ENCODE peak calls at places on chromosome 15, in ten cellular contexts. One of them, this sample, is unnamed.

GRCh38 chr15:69538381-69538780 is 85.8 kb downstream of the RPLP1 start:
- DNase-seq in CD8-positive, alpha-beta memory T cell: no peak
- DNase-seq in M059J: no peak
- DNase-seq in RPMI8226: no peak
- DNase-seq in RWPE1: no peak
- DNase-seq in neural progenitor cell: no peak
- DNase-seq in C1 segment of cervical spinal cord: no peak
- DNase-seq in activated naive CD8-positive, alpha-beta T cell treated with anti-CD3 and anti-CD28 coated beads, Interleukin-2, amount 50 U/mL, for 16 hours: no peak
- DNase-seq in pulmonary artery endothelial cell: no peak
- DNase-seq in HuH-7.5: no peak
- DNase-seq in this sample: no peak

GRCh38 chr15:20386198-20386597 is 155.4 kb downstream of the GOLGA6L6 start:
- DNase-seq in CD8-positive, alpha-beta memory T cell: no peak
- DNase-seq in M059J: no peak
- DNase-seq in RPMI8226: no peak
- DNase-seq in RWPE1: no peak
- DNase-seq in neural progenitor cell: no peak
- DNase-seq in C1 segment of cervical spinal cord: no peak
- DNase-seq in activated naive CD8-positive, alpha-beta T cell treated with anti-CD3 and anti-CD28 coated beads, Interleukin-2, amount 50 U/mL, for 16 hours: no peak
- DNase-seq in pulmonary artery endothelial cell: no peak
- DNase-seq in HuH-7.5: no peak
- DNase-seq in this sample: no peak

GRCh38 chr15:34802803-34803395 is 7.5 kb upstream of the ACTC1 start:
- DNase-seq in CD8-positive, alpha-beta memory T cell: no peak
- DNase-seq in M059J: no peak
- DNase-seq in RPMI8226: no peak
- DNase-seq in RWPE1: no peak
- DNase-seq in neural progenitor cell: no peak
- DNase-seq in C1 segment of cervical spinal cord: no peak
- DNase-seq in activated naive CD8-positive, alpha-beta T cell treated with anti-CD3 and anti-CD28 coated beads, Interleukin-2, amount 50 U/mL, for 16 hours: no peak
- DNase-seq in pulmonary artery endothelial cell: no peak
- DNase-seq in HuH-7.5: no peak
- DNase-seq in this sample: no peak

GRCh38 chr15:99303881-99304280 is 52.6 kb downstream of the LRRC28 start:
- DNase-seq in CD8-positive, alpha-beta memory T cell: no peak
- DNase-seq in M059J: no peak
- DNase-seq in RPMI8226: no peak
- DNase-seq in RWPE1: no peak
- DNase-seq in neural progenitor cell: no peak
- DNase-seq in C1 segment of cervical spinal cord: no peak
- DNase-seq in activated naive CD8-positive, alpha-beta T cell treated with anti-CD3 and anti-CD28 coated beads, Interleukin-2, amount 50 U/mL, for 16 hours: no peak
- DNase-seq in pulmonary artery endothelial cell: no peak
- DNase-seq in HuH-7.5: no peak
- DNase-seq in this sample: no peak

GRCh38 chr15:82393671-82394070 is 35.9 kb upstream of the GOLGA6L9 start:
- DNase-seq in CD8-positive, alpha-beta memory T cell: no peak
- DNase-seq in M059J: peak; percentile 57
- DNase-seq in RPMI8226: no peak
- DNase-seq in RWPE1: no peak
- DNase-seq in neural progenitor cell: no peak
- DNase-seq in C1 segment of cervical spinal cord: no peak
- DNase-seq in activated naive CD8-positive, alpha-beta T cell treated with anti-CD3 and anti-CD28 coated beads, Interleukin-2, amount 50 U/mL, for 16 hours: no peak
- DNase-seq in pulmonary artery endothelial cell: no peak
- DNase-seq in HuH-7.5: no peak
- DNase-seq in this sample: no peak

GRCh38 chr15:31331389-31331788 is 4.8 kb downstream of the KLF13 start:
- DNase-seq in CD8-positive, alpha-beta memory T cell: no peak
- DNase-seq in M059J: no peak
- DNase-seq in RPMI8226: no peak
- DNase-seq in RWPE1: no peak
- DNase-seq in neural progenitor cell: no peak
- DNase-seq in C1 segment of cervical spinal cord: no peak
- DNase-seq in activated naive CD8-positive, alpha-beta T cell treated with anti-CD3 and anti-CD28 coated beads, Interleukin-2, amount 50 U/mL, for 16 hours: no peak
- DNase-seq in pulmonary artery endothelial cell: no peak
- DNase-seq in HuH-7.5: no peak
- DNase-seq in this sample: no peak

GRCh38 chr15:49625460-49626036 is 4.7 kb downstream of the DTWD1 start:
- DNase-seq in CD8-positive, alpha-beta memory T cell: no peak
- DNase-seq in M059J: no peak
- DNase-seq in RPMI8226: no peak
- DNase-seq in RWPE1: no peak
- DNase-seq in neural progenitor cell: peak; percentile 8
- DNase-seq in C1 segment of cervical spinal cord: no peak
- DNase-seq in activated naive CD8-positive, alpha-beta T cell treated with anti-CD3 and anti-CD28 coated beads, Interleukin-2, amount 50 U/mL, for 16 hours: no peak
- DNase-seq in pulmonary artery endothelial cell: no peak
- DNase-seq in HuH-7.5: no peak
- DNase-seq in this sample: no peak

GRCh38 chr15:55766676-55767075 is 23.7 kb upstream of the PRTG start:
- DNase-seq in CD8-positive, alpha-beta memory T cell: no peak
- DNase-seq in M059J: no peak
- DNase-seq in RPMI8226: no peak
- DNase-seq in RWPE1: no peak
- DNase-seq in neural progenitor cell: no peak
- DNase-seq in C1 segment of cervical spinal cord: no peak
- DNase-seq in activated naive CD8-positive, alpha-beta T cell treated with anti-CD3 and anti-CD28 coated beads, Interleukin-2, amount 50 U/mL, for 16 hours: no peak
- DNase-seq in pulmonary artery endothelial cell: no peak
- DNase-seq in HuH-7.5: no peak
- DNase-seq in this sample: no peak

GRCh38 chr15:99322643-99323405 is 71.5 kb downstream of the LRRC28 start:
- DNase-seq in CD8-positive, alpha-beta memory T cell: no peak
- DNase-seq in M059J: peak; percentile 25
- DNase-seq in RPMI8226: no peak
- DNase-seq in RWPE1: no peak
- DNase-seq in neural progenitor cell: no peak
- DNase-seq in C1 segment of cervical spinal cord: no peak
- DNase-seq in activated naive CD8-positive, alpha-beta T cell treated with anti-CD3 and anti-CD28 coated beads, Interleukin-2, amount 50 U/mL, for 16 hours: no peak
- DNase-seq in pulmonary artery endothelial cell: no peak
- DNase-seq in HuH-7.5: no peak
- DNase-seq in this sample: no peak

GRCh38 chr15:84824260-84824690 is 7.1 kb downstream of the ALPK3 start:
- DNase-seq in CD8-positive, alpha-beta memory T cell: no peak
- DNase-seq in M059J: no peak
- DNase-seq in RPMI8226: no peak
- DNase-seq in RWPE1: no peak
- DNase-seq in neural progenitor cell: no peak
- DNase-seq in C1 segment of cervical spinal cord: no peak
- DNase-seq in activated naive CD8-positive, alpha-beta T cell treated with anti-CD3 and anti-CD28 coated beads, Interleukin-2, amount 50 U/mL, for 16 hours: no peak
- DNase-seq in pulmonary artery endothelial cell: no peak
- DNase-seq in HuH-7.5: no peak
- DNase-seq in this sample: no peak

GRCh38 chr15:69758291-69758771 is 305.7 kb downstream of the RPLP1 start:
- DNase-seq in CD8-positive, alpha-beta memory T cell: no peak
- DNase-seq in M059J: peak; percentile 91
- DNase-seq in RPMI8226: no peak
- DNase-seq in RWPE1: no peak
- DNase-seq in neural progenitor cell: no peak
- DNase-seq in C1 segment of cervical spinal cord: no peak
- DNase-seq in activated naive CD8-positive, alpha-beta T cell treated with anti-CD3 and anti-CD28 coated beads, Interleukin-2, amount 50 U/mL, for 16 hours: no peak
- DNase-seq in pulmonary artery endothelial cell: no peak
- DNase-seq in HuH-7.5: no peak
- DNase-seq in this sample: no peak

GRCh38 chr15:49215768-49216739 is 46.0 kb downstream of the GALK2 start:
- DNase-seq in CD8-positive, alpha-beta memory T cell: no peak
- DNase-seq in M059J: peak; percentile 83
- DNase-seq in RPMI8226: peak; percentile 93
- DNase-seq in RWPE1: no peak
- DNase-seq in neural progenitor cell: peak; percentile 44
- DNase-seq in C1 segment of cervical spinal cord: no peak
- DNase-seq in activated naive CD8-positive, alpha-beta T cell treated with anti-CD3 and anti-CD28 coated beads, Interleukin-2, amount 50 U/mL, for 16 hours: no peak
- DNase-seq in pulmonary artery endothelial cell: no peak
- DNase-seq in HuH-7.5: no peak
- DNase-seq in this sample: no peak

GRCh38 chr15:57591822-57592367 is at the start of gene MYZAP:
- DNase-seq in CD8-positive, alpha-beta memory T cell: no peak
- DNase-seq in M059J: peak; percentile 22
- DNase-seq in RPMI8226: peak; percentile 31
- DNase-seq in RWPE1: peak; percentile 85
- DNase-seq in neural progenitor cell: peak; percentile 76
- DNase-seq in C1 segment of cervical spinal cord: no peak
- DNase-seq in activated naive CD8-positive, alpha-beta T cell treated with anti-CD3 and anti-CD28 coated beads, Interleukin-2, amount 50 U/mL, for 16 hours: no peak
- DNase-seq in pulmonary artery endothelial cell: no peak
- DNase-seq in HuH-7.5: peak; percentile 76
- DNase-seq in this sample: no peak

GRCh38 chr15:100439566-100439965 is 89.2 kb downstream of the CERS3 start:
- DNase-seq in CD8-positive, alpha-beta memory T cell: no peak
- DNase-seq in M059J: no peak
- DNase-seq in RPMI8226: no peak
- DNase-seq in RWPE1: no peak
- DNase-seq in neural progenitor cell: no peak
- DNase-seq in C1 segment of cervical spinal cord: no peak
- DNase-seq in activated naive CD8-positive, alpha-beta T cell treated with anti-CD3 and anti-CD28 coated beads, Interleukin-2, amount 50 U/mL, for 16 hours: no peak
- DNase-seq in pulmonary artery endothelial cell: no peak
- DNase-seq in HuH-7.5: no peak
- DNase-seq in this sample: no peak

GRCh38 chr15:38768970-38769369 is 204.4 kb upstream of the RASGRP1 start:
- DNase-seq in CD8-positive, alpha-beta memory T cell: no peak
- DNase-seq in M059J: peak; percentile 29
- DNase-seq in RPMI8226: peak; percentile 12
- DNase-seq in RWPE1: no peak
- DNase-seq in neural progenitor cell: peak; percentile 55
- DNase-seq in C1 segment of cervical spinal cord: no peak
- DNase-seq in activated naive CD8-positive, alpha-beta T cell treated with anti-CD3 and anti-CD28 coated beads, Interleukin-2, amount 50 U/mL, for 16 hours: no peak
- DNase-seq in pulmonary artery endothelial cell: no peak
- DNase-seq in HuH-7.5: no peak
- DNase-seq in this sample: no peak

GRCh38 chr15:39315200-39315599 is 265.7 kb upstream of the THBS1 start:
- DNase-seq in CD8-positive, alpha-beta memory T cell: no peak
- DNase-seq in M059J: peak; percentile 65
- DNase-seq in RPMI8226: no peak
- DNase-seq in RWPE1: no peak
- DNase-seq in neural progenitor cell: no peak
- DNase-seq in C1 segment of cervical spinal cord: no peak
- DNase-seq in activated naive CD8-positive, alpha-beta T cell treated with anti-CD3 and anti-CD28 coated beads, Interleukin-2, amount 50 U/mL, for 16 hours: no peak
- DNase-seq in pulmonary artery endothelial cell: no peak
- DNase-seq in HuH-7.5: no peak
- DNase-seq in this sample: no peak

GRCh38 chr15:44501768-44502366 is 35.1 kb upstream of the EIF3J start:
- DNase-seq in CD8-positive, alpha-beta memory T cell: no peak
- DNase-seq in M059J: peak; percentile 56
- DNase-seq in RPMI8226: peak; percentile 2
- DNase-seq in RWPE1: peak; percentile 51
- DNase-seq in neural progenitor cell: peak; percentile 19
- DNase-seq in C1 segment of cervical spinal cord: no peak
- DNase-seq in activated naive CD8-positive, alpha-beta T cell treated with anti-CD3 and anti-CD28 coated beads, Interleukin-2, amount 50 U/mL, for 16 hours: no peak
- DNase-seq in pulmonary artery endothelial cell: peak; percentile 5
- DNase-seq in HuH-7.5: peak; percentile 5
- DNase-seq in this sample: no peak

GRCh38 chr15:38818156-38818745 is 253.6 kb upstream of the RASGRP1 start:
- DNase-seq in CD8-positive, alpha-beta memory T cell: no peak
- DNase-seq in M059J: no peak
- DNase-seq in RPMI8226: no peak
- DNase-seq in RWPE1: no peak
- DNase-seq in neural progenitor cell: peak; percentile 65
- DNase-seq in C1 segment of cervical spinal cord: peak; percentile 1
- DNase-seq in activated naive CD8-positive, alpha-beta T cell treated with anti-CD3 and anti-CD28 coated beads, Interleukin-2, amount 50 U/mL, for 16 hours: no peak
- DNase-seq in pulmonary artery endothelial cell: no peak
- DNase-seq in HuH-7.5: no peak
- DNase-seq in this sample: no peak

GRCh38 chr15:84725001-84725491 is 9.1 kb upstream of the SEC11A start:
- DNase-seq in CD8-positive, alpha-beta memory T cell: no peak
- DNase-seq in M059J: peak; percentile 63
- DNase-seq in RPMI8226: peak; percentile 91
- DNase-seq in RWPE1: no peak
- DNase-seq in neural progenitor cell: no peak
- DNase-seq in C1 segment of cervical spinal cord: no peak
- DNase-seq in activated naive CD8-positive, alpha-beta T cell treated with anti-CD3 and anti-CD28 coated beads, Interleukin-2, amount 50 U/mL, for 16 hours: no peak
- DNase-seq in pulmonary artery endothelial cell: no peak
- DNase-seq in HuH-7.5: no peak
- DNase-seq in this sample: no peak

GRCh38 chr15:86608461-86608860 is 528.8 kb downstream of the AGBL1 start:
- DNase-seq in CD8-positive, alpha-beta memory T cell: no peak
- DNase-seq in M059J: peak; percentile 37
- DNase-seq in RPMI8226: no peak
- DNase-seq in RWPE1: no peak
- DNase-seq in neural progenitor cell: peak; percentile 24
- DNase-seq in C1 segment of cervical spinal cord: no peak
- DNase-seq in activated naive CD8-positive, alpha-beta T cell treated with anti-CD3 and anti-CD28 coated beads, Interleukin-2, amount 50 U/mL, for 16 hours: no peak
- DNase-seq in pulmonary artery endothelial cell: no peak
- DNase-seq in HuH-7.5: no peak
- DNase-seq in this sample: no peak

GRCh38 chr15:48939686-48940085 is 24.0 kb downstream of the SHC4 start:
- DNase-seq in CD8-positive, alpha-beta memory T cell: no peak
- DNase-seq in M059J: peak; percentile 96
- DNase-seq in RPMI8226: no peak
- DNase-seq in RWPE1: peak; percentile 75
- DNase-seq in neural progenitor cell: no peak
- DNase-seq in C1 segment of cervical spinal cord: no peak
- DNase-seq in activated naive CD8-positive, alpha-beta T cell treated with anti-CD3 and anti-CD28 coated beads, Interleukin-2, amount 50 U/mL, for 16 hours: no peak
- DNase-seq in pulmonary artery endothelial cell: no peak
- DNase-seq in HuH-7.5: no peak
- DNase-seq in this sample: peak; percentile 36

GRCh38 chr15:66822106-66822505 is 120.1 kb downstream of the SMAD6 start:
- DNase-seq in CD8-positive, alpha-beta memory T cell: no peak
- DNase-seq in M059J: no peak
- DNase-seq in RPMI8226: no peak
- DNase-seq in RWPE1: no peak
- DNase-seq in neural progenitor cell: no peak
- DNase-seq in C1 segment of cervical spinal cord: no peak
- DNase-seq in activated naive CD8-positive, alpha-beta T cell treated with anti-CD3 and anti-CD28 coated beads, Interleukin-2, amount 50 U/mL, for 16 hours: no peak
- DNase-seq in pulmonary artery endothelial cell: no peak
- DNase-seq in HuH-7.5: no peak
- DNase-seq in this sample: no peak

GRCh38 chr15:74799843-74800558 is 12.6 kb upstream of the LMAN1L start:
- DNase-seq in CD8-positive, alpha-beta memory T cell: peak; percentile 87
- DNase-seq in M059J: peak; percentile 72
- DNase-seq in RPMI8226: peak; percentile 92
- DNase-seq in RWPE1: peak; percentile 98
- DNase-seq in neural progenitor cell: peak; percentile 68
- DNase-seq in C1 segment of cervical spinal cord: peak; percentile 55
- DNase-seq in activated naive CD8-positive, alpha-beta T cell treated with anti-CD3 and anti-CD28 coated beads, Interleukin-2, amount 50 U/mL, for 16 hours: peak; percentile 68
- DNase-seq in pulmonary artery endothelial cell: no peak
- DNase-seq in HuH-7.5: peak; percentile 98
- DNase-seq in this sample: no peak

GRCh38 chr15:87863152-87863551 is 393.4 kb downstream of the NTRK3 start:
- DNase-seq in CD8-positive, alpha-beta memory T cell: no peak
- DNase-seq in M059J: peak; percentile 28
- DNase-seq in RPMI8226: peak; percentile 47
- DNase-seq in RWPE1: peak; percentile 12
- DNase-seq in neural progenitor cell: peak; percentile 73
- DNase-seq in C1 segment of cervical spinal cord: no peak
- DNase-seq in activated naive CD8-positive, alpha-beta T cell treated with anti-CD3 and anti-CD28 coated beads, Interleukin-2, amount 50 U/mL, for 16 hours: no peak
- DNase-seq in pulmonary artery endothelial cell: no peak
- DNase-seq in HuH-7.5: no peak
- DNase-seq in this sample: no peak

GRCh38 chr15:31511707-31512310 is 185.2 kb downstream of the KLF13 start:
- DNase-seq in CD8-positive, alpha-beta memory T cell: peak; percentile 32
- DNase-seq in M059J: no peak
- DNase-seq in RPMI8226: no peak
- DNase-seq in RWPE1: no peak
- DNase-seq in neural progenitor cell: no peak
- DNase-seq in C1 segment of cervical spinal cord: no peak
- DNase-seq in activated naive CD8-positive, alpha-beta T cell treated with anti-CD3 and anti-CD28 coated beads, Interleukin-2, amount 50 U/mL, for 16 hours: peak; percentile 17
- DNase-seq in pulmonary artery endothelial cell: no peak
- DNase-seq in HuH-7.5: no peak
- DNase-seq in this sample: no peak

GRCh38 chr15:31125061-31125460 is 23.5 kb upstream of the TRPM1 start:
- DNase-seq in CD8-positive, alpha-beta memory T cell: no peak
- DNase-seq in M059J: no peak
- DNase-seq in RPMI8226: no peak
- DNase-seq in RWPE1: no peak
- DNase-seq in neural progenitor cell: no peak
- DNase-seq in C1 segment of cervical spinal cord: no peak
- DNase-seq in activated naive CD8-positive, alpha-beta T cell treated with anti-CD3 and anti-CD28 coated beads, Interleukin-2, amount 50 U/mL, for 16 hours: no peak
- DNase-seq in pulmonary artery endothelial cell: no peak
- DNase-seq in HuH-7.5: no peak
- DNase-seq in this sample: no peak

GRCh38 chr15:101578443-101578894 is 73.7 kb downstream of the TM2D3 start:
- DNase-seq in CD8-positive, alpha-beta memory T cell: no peak
- DNase-seq in M059J: peak; percentile 38
- DNase-seq in RPMI8226: peak; percentile 80
- DNase-seq in RWPE1: no peak
- DNase-seq in neural progenitor cell: peak; percentile 69
- DNase-seq in C1 segment of cervical spinal cord: peak; percentile 10
- DNase-seq in activated naive CD8-positive, alpha-beta T cell treated with anti-CD3 and anti-CD28 coated beads, Interleukin-2, amount 50 U/mL, for 16 hours: no peak
- DNase-seq in pulmonary artery endothelial cell: no peak
- DNase-seq in HuH-7.5: peak; percentile 80
- DNase-seq in this sample: no peak

GRCh38 chr15:64461577-64462162 is 1.3 kb downstream of the ZNF609 start:
- DNase-seq in CD8-positive, alpha-beta memory T cell: no peak
- DNase-seq in M059J: peak; percentile 27
- DNase-seq in RPMI8226: peak; percentile 32
- DNase-seq in RWPE1: no peak
- DNase-seq in neural progenitor cell: peak; percentile 77
- DNase-seq in C1 segment of cervical spinal cord: peak; percentile 36
- DNase-seq in activated naive CD8-positive, alpha-beta T cell treated with anti-CD3 and anti-CD28 coated beads, Interleukin-2, amount 50 U/mL, for 16 hours: no peak
- DNase-seq in pulmonary artery endothelial cell: peak; percentile 8
- DNase-seq in HuH-7.5: peak; percentile 36
- DNase-seq in this sample: no peak

This sample was measured in brain pericyte.